ENCODE peak calls at places on chromosome 19, in seven cellular contexts. One of them, this sample, is unnamed.

GRCh38 chr19:11963566-11964355 is 1.1 kb upstream of the ZNF763 start:
- DNase-seq in upper lobe of left lung: peak; percentile 83
- DNase-seq in left lung: peak; percentile 91
- DNase-seq in cardiac muscle cell: peak; percentile 87
- DNase-seq in IMR-90: peak; percentile 61
- DNase-seq in heart left ventricle: peak; percentile 87
- DNase-seq in breast epithelium: peak; percentile 51
- DNase-seq in this sample: no peak

GRCh38 chr19:42191855-42192254 is 25.6 kb downstream of the DEDD2 start:
- DNase-seq in breast epithelium: no peak
- DNase-seq in upper lobe of left lung: no peak
- DNase-seq in cardiac muscle cell: no peak
- DNase-seq in IMR-90: peak; percentile 84
- DNase-seq in left lung: no peak
- DNase-seq in heart left ventricle: no peak
- DNase-seq in this sample: peak; percentile 26

GRCh38 chr19:51691122-51692064 is 1.7 kb upstream of the SPACA6 start:
- DNase-seq in cardiac muscle cell: peak; percentile 28
- DNase-seq in heart left ventricle: no peak
- DNase-seq in IMR-90: peak; percentile 65
- DNase-seq in upper lobe of left lung: no peak
- DNase-seq in breast epithelium: no peak
- DNase-seq in left lung: no peak
- DNase-seq in this sample: no peak

GRCh38 chr19:4061683-4062575 is 4.8 kb downstream of the ZBTB7A start:
- DNase-seq in breast epithelium: peak; percentile 78
- DNase-seq in heart left ventricle: peak; percentile 36
- DNase-seq in IMR-90: no peak
- DNase-seq in upper lobe of left lung: peak; percentile 72
- DNase-seq in left lung: peak; percentile 81
- DNase-seq in cardiac muscle cell: no peak
- DNase-seq in this sample: no peak

GRCh38 chr19:33674575-33675367 is 53.0 kb downstream of the CHST8 start:
- DNase-seq in heart left ventricle: no peak
- DNase-seq in upper lobe of left lung: no peak
- DNase-seq in breast epithelium: no peak
- DNase-seq in left lung: no peak
- DNase-seq in IMR-90: no peak
- DNase-seq in cardiac muscle cell: no peak
- DNase-seq in this sample: no peak

GRCh38 chr19:42178791-42179500 is 38.5 kb downstream of the DEDD2 start:
- DNase-seq in IMR-90: no peak
- DNase-seq in upper lobe of left lung: no peak
- DNase-seq in left lung: no peak
- DNase-seq in heart left ventricle: no peak
- DNase-seq in breast epithelium: no peak
- DNase-seq in cardiac muscle cell: peak; percentile 15
- DNase-seq in this sample: no peak

GRCh38 chr19:15417699-15418098 is 1.1 kb downstream of the AKAP8L start:
- DNase-seq in cardiac muscle cell: no peak
- DNase-seq in left lung: no peak
- DNase-seq in IMR-90: no peak
- DNase-seq in upper lobe of left lung: no peak
- DNase-seq in breast epithelium: no peak
- DNase-seq in heart left ventricle: peak; percentile 26
- DNase-seq in this sample: no peak

GRCh38 chr19:5947435-5947834 is 30.5 kb downstream of the RANBP3 start:
- DNase-seq in breast epithelium: peak; percentile 68
- DNase-seq in upper lobe of left lung: peak; percentile 84
- DNase-seq in heart left ventricle: peak; percentile 67
- DNase-seq in cardiac muscle cell: no peak
- DNase-seq in IMR-90: peak; percentile 67
- DNase-seq in left lung: peak; percentile 87
- DNase-seq in this sample: no peak

GRCh38 chr19:54325631-54326030 is 12.7 kb upstream of the LILRA5 start:
- DNase-seq in upper lobe of left lung: no peak
- DNase-seq in IMR-90: no peak
- DNase-seq in heart left ventricle: no peak
- DNase-seq in left lung: no peak
- DNase-seq in cardiac muscle cell: no peak
- DNase-seq in breast epithelium: no peak
- DNase-seq in this sample: no peak

GRCh38 chr19:15124572-15125231 is 17.5 kb downstream of the SYDE1 start:
- DNase-seq in upper lobe of left lung: peak; percentile 94
- DNase-seq in breast epithelium: no peak
- DNase-seq in heart left ventricle: no peak
- DNase-seq in IMR-90: no peak
- DNase-seq in left lung: peak; percentile 94
- DNase-seq in cardiac muscle cell: no peak
- DNase-seq in this sample: no peak

GRCh38 chr19:32692727-32693061 is 1.1 kb downstream of the NUDT19 start:
- DNase-seq in upper lobe of left lung: no peak
- DNase-seq in heart left ventricle: no peak
- DNase-seq in breast epithelium: no peak
- DNase-seq in IMR-90: no peak
- DNase-seq in left lung: no peak
- DNase-seq in cardiac muscle cell: no peak
- DNase-seq in this sample: no peak

GRCh38 chr19:44738603-44739585 is 9.6 kb upstream of the BCL3 start:
- DNase-seq in left lung: peak; percentile 83
- DNase-seq in upper lobe of left lung: no peak
- DNase-seq in heart left ventricle: no peak
- DNase-seq in cardiac muscle cell: no peak
- DNase-seq in IMR-90: no peak
- DNase-seq in breast epithelium: no peak
- DNase-seq in this sample: no peak

GRCh38 chr19:49421039-49421877 is 2.0 kb downstream of the PTH2 start:
- DNase-seq in IMR-90: peak; percentile 17
- DNase-seq in upper lobe of left lung: peak; percentile 91
- DNase-seq in heart left ventricle: peak; percentile 70
- DNase-seq in left lung: peak; percentile 86
- DNase-seq in breast epithelium: peak; percentile 54
- DNase-seq in cardiac muscle cell: peak; percentile 87
- DNase-seq in this sample: no peak

GRCh38 chr19:44808463-44809371 is at the start of gene BCAM:
- DNase-seq in cardiac muscle cell: peak; percentile 93
- DNase-seq in left lung: peak; percentile 87
- DNase-seq in IMR-90: peak; percentile 54
- DNase-seq in breast epithelium: peak; percentile 64
- DNase-seq in upper lobe of left lung: peak; percentile 96
- DNase-seq in heart left ventricle: peak; percentile 87
- DNase-seq in this sample: no peak

GRCh38 chr19:4519521-4520277 is 1.4 kb upstream of the PLIN4 start:
- DNase-seq in heart left ventricle: peak; percentile 83
- DNase-seq in left lung: no peak
- DNase-seq in upper lobe of left lung: no peak
- DNase-seq in IMR-90: no peak
- DNase-seq in cardiac muscle cell: no peak
- DNase-seq in breast epithelium: peak; percentile 33
- DNase-seq in this sample: no peak

GRCh38 chr19:41309225-41310030 is 544 bp upstream of the CCDC97 start:
- DNase-seq in upper lobe of left lung: no peak
- DNase-seq in cardiac muscle cell: no peak
- DNase-seq in heart left ventricle: no peak
- DNase-seq in breast epithelium: no peak
- DNase-seq in IMR-90: no peak
- DNase-seq in left lung: no peak
- DNase-seq in this sample: no peak

GRCh38 chr19:32720216-32720935 is 809 bp downstream of the TDRD12 start:
- DNase-seq in breast epithelium: no peak
- DNase-seq in heart left ventricle: no peak
- DNase-seq in cardiac muscle cell: no peak
- DNase-seq in upper lobe of left lung: no peak
- DNase-seq in IMR-90: no peak
- DNase-seq in left lung: no peak
- DNase-seq in this sample: no peak

GRCh38 chr19:46660601-46661019 is 372 bp downstream of the DACT3 start:
- DNase-seq in cardiac muscle cell: no peak
- DNase-seq in left lung: no peak
- DNase-seq in heart left ventricle: peak; percentile 53
- DNase-seq in IMR-90: no peak
- DNase-seq in upper lobe of left lung: no peak
- DNase-seq in breast epithelium: peak; percentile 38
- DNase-seq in this sample: no peak

GRCh38 chr19:42095814-42096230 is 19.9 kb downstream of the ZNF574 start:
- DNase-seq in IMR-90: no peak
- DNase-seq in heart left ventricle: no peak
- DNase-seq in breast epithelium: no peak
- DNase-seq in upper lobe of left lung: peak; percentile 83
- DNase-seq in cardiac muscle cell: peak; percentile 29
- DNase-seq in left lung: no peak
- DNase-seq in this sample: no peak

GRCh38 chr19:899363-900301 is 6.3 kb downstream of the RNU6-9 start:
- DNase-seq in cardiac muscle cell: no peak
- DNase-seq in upper lobe of left lung: peak; percentile 69
- DNase-seq in left lung: no peak
- DNase-seq in breast epithelium: no peak
- DNase-seq in heart left ventricle: no peak
- DNase-seq in IMR-90: no peak
- DNase-seq in this sample: no peak
- H3K27ac ChIP-seq in cardiac muscle cell: no peak overlapping the region
- H3K27ac ChIP-seq in upper lobe of left lung: no peak overlapping the region
- H3K27ac ChIP-seq in left lung: no peak overlapping the region
- H3K27ac ChIP-seq in breast epithelium: no peak overlapping the region
- H3K27ac ChIP-seq in heart left ventricle: no peak overlapping the region
- H3K27ac ChIP-seq in IMR-90: no peak overlapping the region
- H3K27ac ChIP-seq in this sample: no peak overlapping the region

GRCh38 chr19:50551034-50551712 is 17.1 kb downstream of the LRRC4B start:
- DNase-seq in breast epithelium: no peak
- DNase-seq in heart left ventricle: no peak
- DNase-seq in cardiac muscle cell: no peak
- DNase-seq in upper lobe of left lung: no peak
- DNase-seq in left lung: no peak
- DNase-seq in IMR-90: no peak
- DNase-seq in this sample: no peak

GRCh38 chr19:50553134-50553703 is 15.0 kb downstream of the LRRC4B start:
- DNase-seq in left lung: no peak
- DNase-seq in breast epithelium: no peak
- DNase-seq in heart left ventricle: no peak
- DNase-seq in upper lobe of left lung: no peak
- DNase-seq in cardiac muscle cell: no peak
- DNase-seq in IMR-90: no peak
- DNase-seq in this sample: no peak

GRCh38 chr19:50550594-50550966 is 17.7 kb downstream of the LRRC4B start:
- DNase-seq in cardiac muscle cell: no peak
- DNase-seq in IMR-90: no peak
- DNase-seq in breast epithelium: no peak
- DNase-seq in upper lobe of left lung: no peak
- DNase-seq in left lung: no peak
- DNase-seq in heart left ventricle: no peak
- DNase-seq in this sample: no peak

GRCh38 chr19:50552540-50552939 is 15.7 kb downstream of the LRRC4B start:
- DNase-seq in cardiac muscle cell: no peak
- DNase-seq in heart left ventricle: no peak
- DNase-seq in breast epithelium: no peak
- DNase-seq in upper lobe of left lung: no peak
- DNase-seq in left lung: no peak
- DNase-seq in IMR-90: no peak
- DNase-seq in this sample: no peak

DNA sequence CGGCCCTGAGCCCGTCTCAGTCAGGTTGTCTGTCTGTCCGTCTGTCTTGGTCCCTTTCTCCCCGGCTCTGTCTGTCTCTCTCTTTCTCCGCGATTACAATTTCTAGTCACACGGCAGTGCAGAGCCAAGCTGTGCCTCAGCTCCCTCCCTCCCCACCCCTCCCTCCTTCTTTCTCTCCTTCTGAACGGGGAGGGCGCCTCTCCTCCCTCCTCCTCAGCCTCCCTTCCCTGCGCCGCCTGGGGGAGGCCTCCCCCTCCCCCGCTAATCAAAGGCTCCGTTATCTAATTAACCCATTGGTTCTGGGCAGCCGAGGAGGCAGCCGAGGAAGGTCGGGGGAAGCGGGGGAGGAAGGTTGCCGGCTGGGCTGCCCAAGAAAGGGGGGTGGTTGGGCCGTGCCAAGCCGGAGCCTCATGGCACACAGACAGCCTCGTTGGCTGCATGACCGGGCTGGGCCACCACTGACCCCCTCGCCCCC is 16.5 kb downstream of the LRRC4B start:
- DNase-seq in breast epithelium: no peak
- DNase-seq in IMR-90: no peak
- DNase-seq in cardiac muscle cell: no peak
- DNase-seq in heart left ventricle: no peak
- DNase-seq in left lung: no peak
- DNase-seq in upper lobe of left lung: no peak
- DNase-seq in this sample: no peak
- H3K4me3 ChIP-seq in breast epithelium: peak overlapping the region; percentile 19
- H3K4me3 ChIP-seq in IMR-90: no peak overlapping the region
- H3K4me3 ChIP-seq in cardiac muscle cell: peak overlapping the region; percentile 41
- H3K4me3 ChIP-seq in heart left ventricle: no peak overlapping the region
- H3K4me3 ChIP-seq in left lung: no peak overlapping the region
- H3K4me3 ChIP-seq in upper lobe of left lung: peak overlapping the region; percentile 8
- H3K4me3 ChIP-seq in this sample: no peak overlapping the region

GRCh38 chr19:17830567-17831418 is 9.5 kb upstream of the INSL3 start:
- DNase-seq in breast epithelium: no peak
- DNase-seq in heart left ventricle: peak; percentile 42
- DNase-seq in left lung: peak; percentile 81
- DNase-seq in cardiac muscle cell: peak; percentile 86
- DNase-seq in upper lobe of left lung: peak; percentile 83
- DNase-seq in IMR-90: peak; percentile 67
- DNase-seq in this sample: no peak
- TF ChIP-seq CTCF in breast epithelium: no peak
- TF ChIP-seq CTCF in heart left ventricle: no peak
- TF ChIP-seq CTCF in left lung: no peak
- TF ChIP-seq CTCF in cardiac muscle cell: no peak
- TF ChIP-seq CTCF in upper lobe of left lung: no peak
- TF ChIP-seq CTCF in IMR-90: no peak
- TF ChIP-seq CTCF in this sample: no peak

DNA sequence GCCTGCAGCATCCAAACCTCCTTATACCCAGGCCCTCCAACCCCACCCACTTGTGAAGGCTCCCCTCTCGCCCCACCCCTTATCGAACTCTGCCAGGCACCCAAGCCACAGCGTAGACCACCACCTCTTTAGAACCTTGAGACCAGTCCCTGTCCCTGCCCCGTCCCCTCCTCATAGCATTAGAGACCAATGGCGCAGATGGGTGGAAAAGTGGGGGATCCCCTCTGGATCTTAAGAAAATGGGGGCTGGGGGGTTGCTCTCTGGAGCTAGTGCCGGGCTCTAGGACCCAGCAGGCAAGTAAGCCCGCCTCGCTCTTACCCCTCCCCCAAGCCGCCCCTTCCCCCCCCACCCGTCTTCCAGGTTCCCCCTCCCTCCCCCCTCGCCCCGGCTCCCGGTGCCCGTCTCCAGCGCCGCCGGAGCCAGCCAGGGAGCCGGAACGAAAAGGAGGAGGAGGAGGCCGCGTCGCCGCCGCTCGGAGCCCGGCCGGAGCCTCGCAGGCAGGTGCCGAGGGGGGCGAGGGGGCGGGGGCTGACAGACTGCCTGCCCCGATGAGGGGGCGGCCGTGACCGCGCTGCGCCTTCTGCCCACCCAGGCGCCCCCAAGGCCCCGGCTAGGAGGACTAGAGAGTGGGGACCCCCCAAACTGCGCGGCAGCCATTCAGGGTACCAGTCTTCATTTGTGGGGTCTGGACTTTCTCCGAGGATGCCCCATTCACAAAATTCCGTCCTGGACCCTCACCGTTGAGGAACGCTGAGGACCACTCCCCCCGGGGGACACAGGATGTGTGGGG is at the start of gene SPRED3:
- DNase-seq in IMR-90: peak; percentile 66
- DNase-seq in breast epithelium: peak; percentile 37
- DNase-seq in cardiac muscle cell: peak; percentile 73
- DNase-seq in heart left ventricle: no peak
- DNase-seq in left lung: peak; percentile 80
- DNase-seq in upper lobe of left lung: peak; percentile 88
- DNase-seq in this sample: no peak
- H3K27ac ChIP-seq in IMR-90: peak within 1 kb of the TSS; percentile 90
- H3K27ac ChIP-seq in breast epithelium: peak within 1 kb of the TSS; percentile 88
- H3K27ac ChIP-seq in cardiac muscle cell: peak within 1 kb of the TSS; percentile 75
- H3K27ac ChIP-seq in heart left ventricle: peak within 1 kb of the TSS; percentile 57
- H3K27ac ChIP-seq in left lung: peak within 1 kb of the TSS; percentile 70
- H3K27ac ChIP-seq in upper lobe of left lung: peak within 1 kb of the TSS; percentile 82
- H3K27ac ChIP-seq in this sample: peak within 1 kb of the TSS; percentile 77

GRCh38 chr19:55652311-55653078 is 2.3 kb upstream of the U2AF2 start:
- DNase-seq in left lung: peak; percentile 85
- DNase-seq in heart left ventricle: no peak
- DNase-seq in upper lobe of left lung: peak; percentile 90
- DNase-seq in breast epithelium: no peak
- DNase-seq in IMR-90: no peak
- DNase-seq in cardiac muscle cell: no peak
- DNase-seq in this sample: no peak
- H3K4me3 ChIP-seq in left lung: no peak overlapping the region
- H3K4me3 ChIP-seq in heart left ventricle: no peak overlapping the region
- H3K4me3 ChIP-seq in upper lobe of left lung: no peak overlapping the region
- H3K4me3 ChIP-seq in breast epithelium: no peak overlapping the region
- H3K4me3 ChIP-seq in IMR-90: no peak overlapping the region
- H3K4me3 ChIP-seq in cardiac muscle cell: no peak overlapping the region
- H3K4me3 ChIP-seq in this sample: no peak overlapping the region